ENCODE peak calls at places on chromosomes 6 and 20, in four cellular contexts. Q is HCT116, C is H54, G is M059J. P is an unnamed sample.

GRCh38 chr6:44221291-44221960 is 2.0 kb upstream of the SLC29A1 start:
- DNase-seq in G (peak), Q (no peak), C (peak), P (peak)

GRCh38 chr6:7152467-7152866 is 44.7 kb downstream of the RREB1 start:
- DNase-seq in C (no peak), Q (no peak), G (no peak), P (no peak)

GRCh38 chr20:23200914-23201313 is 114.8 kb upstream of the CD93 start:
- DNase-seq in Q (peak), G (peak), C (no peak), P (peak)

GRCh38 chr20:32336918-32337347 is 21.2 kb upstream of the ASXL1 start:
- DNase-seq in G (peak), C (no peak), Q (no peak), P (no peak)

GRCh38 chr6:24689964-24690363 is 23.1 kb downstream of the ACOT13 start:
- DNase-seq in Q (no peak), C (no peak), G (no peak), P (no peak)

GRCh38 chr6:32050562-32050961 is 12.3 kb downstream of the CYP21A2 start:
- DNase-seq in Q (no peak), C (no peak), G (no peak), P (no peak)

GRCh38 chr6:99836471-99836870 is 157.6 kb downstream of the MCHR2 start:
- DNase-seq in G (no peak), Q (no peak), C (no peak), P (no peak)

GRCh38 chr6:10800810-10801209 is 37.5 kb downstream of the MAK start:
- DNase-seq in C (peak), Q (peak), G (peak), P (peak)

GRCh38 chr6:91079939-91080338 is 493.1 kb upstream of the MAP3K7 start:
- DNase-seq in Q (no peak), C (no peak), G (no peak), P (no peak)

GRCh38 chr6:38355519-38355918 is 284.2 kb downstream of the BTBD9 start:
- DNase-seq in Q (no peak), C (no peak), G (no peak), P (no peak)

P was measured in Daoy.